ENCODE peak calls at places on chromosome 16, in ten cellular contexts. Y is sigmoid colon; H is lower leg skin; G is cardiac fibroblast; X is tibial nerve; N is CD8-positive, alpha-beta T cell; E is heart right ventricle; M is cardiac muscle cell; V is mammary epithelial cell; F is A549. P is an unnamed sample.

GRCh38 chr16:75931043-75931442 is 204.8 kb upstream of the CPHXL start:
- DNase-seq in Y (no peak), H (no peak), G (no peak), X (no peak), N (no peak), E (no peak), M (no peak), V (peak; percentile 85), F (no peak), P (no peak)

GRCh38 chr16:64629622-64630021 is 492.2 kb downstream of the CDH11 start:
- DNase-seq in Y (no peak), H (no peak), G (peak; percentile 63), X (no peak), N (no peak), E (no peak), M (no peak), V (no peak), F (no peak), P (no peak)

GRCh38 chr16:12067714-12068401 is 91.3 kb downstream of the SNX29 start:
- DNase-seq in Y (no peak), H (no peak), G (peak; percentile 91), X (peak; percentile 61), N (peak; percentile 38), E (peak; percentile 53), M (peak; percentile 75), V (peak; percentile 50), F (peak; percentile 79), P (peak; percentile 76)

GRCh38 chr16:52251495-52251894 is 295.4 kb downstream of the TOX3 start:
- DNase-seq in Y (no peak), H (no peak), G (no peak), X (no peak), N (no peak), E (no peak), M (no peak), V (peak; percentile 1), F (no peak), P (no peak)

GRCh38 chr16:27771201-27771910 is 221.4 kb downstream of the KATNIP start:
- DNase-seq in Y (no peak), H (no peak), G (no peak), X (no peak), N (no peak), E (no peak), M (no peak), V (no peak), F (no peak), P (no peak)

GRCh38 chr16:63617047-63617989 is 1504.5 kb downstream of the CDH11 start:
- DNase-seq in Y (no peak), H (no peak), G (no peak), X (no peak), N (no peak), E (peak; percentile 8), M (peak; percentile 69), V (no peak), F (no peak), P (no peak)

GRCh38 chr16:12158428-12158827 is 181.9 kb downstream of the SNX29 start:
- DNase-seq in Y (no peak), H (no peak), G (peak; percentile 89), X (no peak), N (no peak), E (no peak), M (no peak), V (peak; percentile 83), F (no peak), P (no peak)

GRCh38 chr16:2969545-2970521 is 685 bp downstream of the PAQR4 start:
- DNase-seq in Y (no peak), H (no peak), G (peak; percentile 37), X (peak; percentile 23), N (no peak), E (peak; percentile 55), M (peak; percentile 65), V (peak; percentile 73), F (peak; percentile 73), P (peak; percentile 92)

GRCh38 chr16:19745286-19746018 is 27.4 kb downstream of the IQCK start:
- DNase-seq in Y (no peak), H (peak; percentile 78), G (no peak), X (no peak), N (no peak), E (no peak), M (no peak), V (no peak), F (no peak), P (no peak)

GRCh38 chr16:89923640-89924297 is 627 bp downstream of the TUBB3 start:
- DNase-seq in Y (no peak), H (no peak), G (no peak), X (no peak), N (no peak), E (no peak), M (no peak), V (no peak), F (no peak), P (no peak)

GRCh38 chr16:29678691-29679267 is at the start of gene QPRT:
- DNase-seq in Y (peak; percentile 75), H (no peak), G (peak; percentile 33), X (no peak), N (no peak), E (peak; percentile 54), M (peak; percentile 90), V (no peak), F (no peak), P (peak; percentile 74)

GRCh38 chr16:78081341-78081740 is 18.1 kb upstream of the WWOX start:
- DNase-seq in Y (no peak), H (no peak), G (no peak), X (no peak), N (no peak), E (no peak), M (no peak), V (no peak), F (no peak), P (no peak)
- TF ChIP-seq CTCF in Y (no peak), H (no peak), G (no peak), X (no peak), N (no peak), E (no peak), M (no peak), V (no peak), F (no peak), P (no peak)

GRCh38 chr16:58127033-58127556 is 2.1 kb downstream of the CFAP20 start:
- DNase-seq in Y (no peak), H (no peak), G (peak; percentile 71), X (peak; percentile 41), N (no peak), E (no peak), M (peak; percentile 34), V (peak; percentile 23), F (no peak), P (peak; percentile 35)

GRCh38 chr16:58127634-58128033 is 1.5 kb downstream of the CFAP20 start:
- DNase-seq in Y (no peak), H (no peak), G (no peak), X (no peak), N (no peak), E (no peak), M (no peak), V (peak; percentile 11), F (no peak), P (no peak)

GRCh38 chr16:58128181-58128631 is 975 bp downstream of the CFAP20 start:
- DNase-seq in Y (no peak), H (no peak), G (no peak), X (no peak), N (no peak), E (no peak), M (no peak), V (no peak), F (no peak), P (no peak)

GRCh38 chr16:58128721-58129096 is 472 bp downstream of the CFAP20 start:
- DNase-seq in Y (peak; percentile 67), H (peak; percentile 87), G (no peak), X (no peak), N (no peak), E (no peak), M (peak; percentile 58), V (no peak), F (no peak), P (peak; percentile 24)

GRCh38 chr16:58129097-58129936 is at the start of gene CFAP20:
- DNase-seq in Y (peak; percentile 99), H (peak; percentile 100), G (peak; percentile 100), X (peak; percentile 97), N (peak; percentile 95), E (peak; percentile 99), M (peak; percentile 100), V (peak; percentile 100), F (peak; percentile 91), P (peak; percentile 92)
- TF ChIP-seq CTCF in Y (no peak), H (no peak), G (no peak), X (peak; percentile 37), N (no peak), E (no peak), M (no peak), V (no peak), F (no peak), P (no peak)

GRCh38 chr16:81435567-81435966 is 9.0 kb upstream of the CMIP start:
- DNase-seq in Y (no peak), H (no peak), G (no peak), X (no peak), N (no peak), E (no peak), M (no peak), V (no peak), F (no peak), P (no peak)

GRCh38 chr16:81436381-81436780 is 8.2 kb upstream of the CMIP start:
- DNase-seq in Y (no peak), H (no peak), G (peak; percentile 70), X (no peak), N (no peak), E (no peak), M (no peak), V (no peak), F (no peak), P (no peak)

GRCh38 chr16:81431554-81432353 is 12.9 kb upstream of the CMIP start:
- DNase-seq in Y (peak; percentile 78), H (no peak), G (peak; percentile 80), X (peak; percentile 49), N (no peak), E (no peak), M (no peak), V (no peak), F (no peak), P (no peak)

GRCh38 chr16:81429045-81429521 is 15.5 kb upstream of the CMIP start:
- DNase-seq in Y (no peak), H (no peak), G (peak; percentile 60), X (no peak), N (no peak), E (no peak), M (peak; percentile 48), V (no peak), F (no peak), P (peak; percentile 54)

GRCh38 chr16:81432899-81433560 is 11.6 kb upstream of the CMIP start:
- DNase-seq in Y (no peak), H (no peak), G (no peak), X (no peak), N (no peak), E (no peak), M (no peak), V (no peak), F (no peak), P (no peak)
- TF ChIP-seq CTCF in Y (no peak), H (no peak), G (no peak), X (no peak), N (no peak), E (no peak), M (no peak), V (no peak), F (no peak), P (no peak)

DNA sequence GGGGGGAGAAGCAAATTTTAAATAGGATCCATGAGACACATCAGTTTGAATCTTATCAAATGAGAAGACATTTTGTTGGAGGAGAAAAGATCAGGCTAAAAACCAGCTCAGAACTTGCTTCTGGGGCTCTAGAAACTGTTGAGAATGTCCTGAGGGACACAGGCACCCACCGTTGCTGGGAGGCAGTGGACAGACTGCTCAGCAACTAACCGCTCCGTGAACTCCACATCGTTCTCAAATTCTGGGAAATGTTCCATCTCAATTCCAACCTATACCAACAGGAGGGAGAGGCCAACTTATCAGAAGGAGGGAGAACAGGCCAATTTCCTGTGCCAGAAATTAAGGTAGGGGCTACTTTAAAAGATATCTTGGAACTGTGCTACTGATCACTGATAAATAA is 8.4 kb downstream of the TAT start:
- DNase-seq in Y (no peak), H (no peak), G (no peak), X (no peak), N (no peak), E (no peak), M (no peak), V (no peak), F (no peak), P (no peak)
- TF ChIP-seq CTCF in Y (no peak), H (no peak), G (no peak), X (no peak), N (no peak), E (no peak), M (no peak), V (no peak), F (no peak), P (no peak)